ENCODE peak calls at places on chromosomes 4 and X, in eight cellular contexts. One of them, this sample, is unnamed.

GRCh38 chr4:38290914-38291313 is 330.7 kb downstream of the PTTG2 start:
- DNase-seq in A549: no peak
- DNase-seq in mucosa of descending colon: no peak
- DNase-seq in K562: no peak
- DNase-seq in IMR-90: no peak
- DNase-seq in GM23248: no peak
- DNase-seq in PC-3: no peak
- DNase-seq in effector memory CD4-positive, alpha-beta T cell: no peak
- DNase-seq in this sample: no peak

GRCh38 chrX:107542500-107542899 is 85.8 kb upstream of the PRPS1 start:
- DNase-seq in A549: peak; percentile 18
- DNase-seq in mucosa of descending colon: peak; percentile 7
- DNase-seq in K562: no peak
- DNase-seq in IMR-90: peak; percentile 34
- DNase-seq in GM23248: peak; percentile 30
- DNase-seq in PC-3: peak; percentile 48
- DNase-seq in effector memory CD4-positive, alpha-beta T cell: no peak
- DNase-seq in this sample: no peak

GRCh38 chr4:187993827-187994226 is 1.7 kb upstream of the ZFP42 start:
- DNase-seq in A549: peak; percentile 28
- DNase-seq in mucosa of descending colon: no peak
- DNase-seq in K562: no peak
- DNase-seq in IMR-90: peak; percentile 16
- DNase-seq in GM23248: no peak
- DNase-seq in PC-3: peak; percentile 49
- DNase-seq in effector memory CD4-positive, alpha-beta T cell: no peak
- DNase-seq in this sample: no peak

GRCh38 chr4:101948055-101948454 is 157.5 kb downstream of the BANK1 start:
- DNase-seq in A549: no peak
- DNase-seq in mucosa of descending colon: no peak
- DNase-seq in K562: no peak
- DNase-seq in IMR-90: no peak
- DNase-seq in GM23248: no peak
- DNase-seq in PC-3: no peak
- DNase-seq in effector memory CD4-positive, alpha-beta T cell: no peak
- DNase-seq in this sample: no peak

GRCh38 chr4:60683357-60683756 is 516.8 kb upstream of the ADGRL3 start:
- DNase-seq in A549: no peak
- DNase-seq in mucosa of descending colon: no peak
- DNase-seq in K562: no peak
- DNase-seq in IMR-90: peak; percentile 94
- DNase-seq in GM23248: peak; percentile 34
- DNase-seq in PC-3: peak; percentile 79
- DNase-seq in effector memory CD4-positive, alpha-beta T cell: no peak
- DNase-seq in this sample: no peak

GRCh38 chr4:147793973-147794690 is 62.2 kb downstream of the ARHGAP10 start:
- DNase-seq in A549: no peak
- DNase-seq in mucosa of descending colon: no peak
- DNase-seq in K562: no peak
- DNase-seq in IMR-90: no peak
- DNase-seq in GM23248: no peak
- DNase-seq in PC-3: peak; percentile 6
- DNase-seq in effector memory CD4-positive, alpha-beta T cell: no peak
- DNase-seq in this sample: no peak

GRCh38 chr4:53810643-53811042 is 219.4 kb upstream of the LNX1 start:
- DNase-seq in A549: no peak
- DNase-seq in mucosa of descending colon: no peak
- DNase-seq in K562: no peak
- DNase-seq in IMR-90: no peak
- DNase-seq in GM23248: no peak
- DNase-seq in PC-3: no peak
- DNase-seq in effector memory CD4-positive, alpha-beta T cell: no peak
- DNase-seq in this sample: no peak

GRCh38 chrX:118730500-118731247 is 3.3 kb downstream of the IL13RA1 start:
- DNase-seq in A549: no peak
- DNase-seq in mucosa of descending colon: no peak
- DNase-seq in K562: no peak
- DNase-seq in IMR-90: peak; percentile 85
- DNase-seq in GM23248: peak; percentile 83
- DNase-seq in PC-3: peak; percentile 65
- DNase-seq in effector memory CD4-positive, alpha-beta T cell: no peak
- DNase-seq in this sample: peak; percentile 18

GRCh38 chr4:178275671-178276360 is 833.6 kb upstream of the AGA start:
- DNase-seq in A549: peak; percentile 6
- DNase-seq in mucosa of descending colon: no peak
- DNase-seq in K562: no peak
- DNase-seq in IMR-90: no peak
- DNase-seq in GM23248: no peak
- DNase-seq in PC-3: no peak
- DNase-seq in effector memory CD4-positive, alpha-beta T cell: no peak
- DNase-seq in this sample: no peak

GRCh38 chr4:159598602-159599001 is 495.7 kb downstream of the RAPGEF2 start:
- DNase-seq in A549: no peak
- DNase-seq in mucosa of descending colon: no peak
- DNase-seq in K562: no peak
- DNase-seq in IMR-90: no peak
- DNase-seq in GM23248: no peak
- DNase-seq in PC-3: no peak
- DNase-seq in effector memory CD4-positive, alpha-beta T cell: no peak
- DNase-seq in this sample: no peak

GRCh38 chr4:54277691-54278090 is 48.6 kb downstream of the PDGFRA start:
- DNase-seq in A549: no peak
- DNase-seq in mucosa of descending colon: no peak
- DNase-seq in K562: no peak
- DNase-seq in IMR-90: peak; percentile 92
- DNase-seq in GM23248: peak; percentile 82
- DNase-seq in PC-3: peak; percentile 75
- DNase-seq in effector memory CD4-positive, alpha-beta T cell: no peak
- DNase-seq in this sample: no peak

GRCh38 chr4:6449746-6450369 is 22.6 kb downstream of the PPP2R2C start:
- DNase-seq in A549: no peak
- DNase-seq in mucosa of descending colon: no peak
- DNase-seq in K562: no peak
- DNase-seq in IMR-90: no peak
- DNase-seq in GM23248: no peak
- DNase-seq in PC-3: no peak
- DNase-seq in effector memory CD4-positive, alpha-beta T cell: no peak
- DNase-seq in this sample: no peak

GRCh38 chrX:129511689-129512088 is 11.6 kb downstream of the SMARCA1 start:
- DNase-seq in A549: no peak
- DNase-seq in mucosa of descending colon: no peak
- DNase-seq in K562: no peak
- DNase-seq in IMR-90: no peak
- DNase-seq in GM23248: no peak
- DNase-seq in PC-3: no peak
- DNase-seq in effector memory CD4-positive, alpha-beta T cell: no peak
- DNase-seq in this sample: no peak

GRCh38 chrX:16711219-16712115 is 1.0 kb downstream of the CTPS2 start:
- DNase-seq in A549: no peak
- DNase-seq in mucosa of descending colon: peak; percentile 14
- DNase-seq in K562: peak; percentile 15
- DNase-seq in IMR-90: no peak
- DNase-seq in GM23248: peak; percentile 5
- DNase-seq in PC-3: peak; percentile 18
- DNase-seq in effector memory CD4-positive, alpha-beta T cell: no peak
- DNase-seq in this sample: no peak

GRCh38 chrX:114268643-114269042 is 315.2 kb upstream of the HTR2C start:
- DNase-seq in A549: no peak
- DNase-seq in mucosa of descending colon: no peak
- DNase-seq in K562: no peak
- DNase-seq in IMR-90: no peak
- DNase-seq in GM23248: no peak
- DNase-seq in PC-3: no peak
- DNase-seq in effector memory CD4-positive, alpha-beta T cell: no peak
- DNase-seq in this sample: no peak

GRCh38 chrX:131827935-131828334 is 195.2 kb upstream of the STK26 start:
- DNase-seq in A549: peak; percentile 43
- DNase-seq in mucosa of descending colon: no peak
- DNase-seq in K562: peak; percentile 17
- DNase-seq in IMR-90: no peak
- DNase-seq in GM23248: peak; percentile 19
- DNase-seq in PC-3: peak; percentile 55
- DNase-seq in effector memory CD4-positive, alpha-beta T cell: no peak
- DNase-seq in this sample: no peak

GRCh38 chrX:43728966-43729365 is 72.9 kb downstream of the MAOA start:
- DNase-seq in A549: no peak
- DNase-seq in mucosa of descending colon: no peak
- DNase-seq in K562: no peak
- DNase-seq in IMR-90: no peak
- DNase-seq in GM23248: no peak
- DNase-seq in PC-3: no peak
- DNase-seq in effector memory CD4-positive, alpha-beta T cell: no peak
- DNase-seq in this sample: no peak
- H3K9me3 ChIP-seq in A549: no peaks in the 10 kb centered on the region
- H3K9me3 ChIP-seq in mucosa of descending colon: no peaks in the 10 kb centered on the region
- H3K9me3 ChIP-seq in K562: no peaks in the 10 kb centered on the region
- H3K9me3 ChIP-seq in IMR-90: no peaks in the 10 kb centered on the region
- H3K9me3 ChIP-seq in GM23248: no peaks in the 10 kb centered on the region
- H3K9me3 ChIP-seq in PC-3: no peaks in the 10 kb centered on the region
- H3K9me3 ChIP-seq in effector memory CD4-positive, alpha-beta T cell: no peaks in the 10 kb centered on the region
- H3K9me3 ChIP-seq in this sample: no peaks in the 10 kb centered on the region

DNA sequence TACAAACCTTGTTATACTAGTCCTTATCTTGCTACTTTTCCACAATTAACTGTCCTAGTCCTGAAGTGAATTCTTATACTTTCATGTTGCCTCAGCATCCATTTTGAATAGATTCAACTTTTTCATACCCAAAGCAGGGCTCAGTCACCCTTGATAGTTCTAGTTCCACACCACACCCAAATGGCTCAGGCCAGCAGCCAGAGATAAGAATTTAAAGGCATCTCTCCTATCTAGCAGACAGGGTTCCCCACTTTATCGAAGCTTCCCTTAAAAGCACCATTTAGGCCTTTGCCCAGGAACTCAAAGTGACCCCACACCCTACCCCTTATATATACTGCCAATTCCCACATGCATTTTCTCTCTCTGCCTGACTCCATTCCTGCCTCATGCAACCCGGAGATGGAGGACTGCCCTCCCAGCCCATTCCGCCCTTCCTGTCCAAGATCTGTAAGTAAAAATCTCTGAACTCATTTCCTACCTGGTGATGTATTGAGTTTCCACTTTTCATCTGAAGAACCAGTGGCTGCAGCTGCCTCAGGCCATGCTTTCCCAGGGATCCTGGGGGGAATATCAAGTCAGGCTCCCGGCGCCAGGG is 63.7 kb upstream of the TXK start:
- DNase-seq in A549: no peak
- DNase-seq in mucosa of descending colon: no peak
- DNase-seq in K562: peak; percentile 37
- DNase-seq in IMR-90: no peak
- DNase-seq in GM23248: no peak
- DNase-seq in PC-3: no peak
- DNase-seq in effector memory CD4-positive, alpha-beta T cell: no peak
- DNase-seq in this sample: no peak
- H3K4me1 ChIP-seq in A549: no peaks in the 10 kb centered on the region
- H3K4me1 ChIP-seq in mucosa of descending colon: peaks cover 5% of the 10 kb centered on the region
- H3K4me1 ChIP-seq in K562: peaks cover 64% of the 10 kb centered on the region
- H3K4me1 ChIP-seq in IMR-90: peaks cover 4% of the 10 kb centered on the region
- H3K4me1 ChIP-seq in GM23248: no peaks in the 10 kb centered on the region
- H3K4me1 ChIP-seq in PC-3: no peaks in the 10 kb centered on the region
- H3K4me1 ChIP-seq in effector memory CD4-positive, alpha-beta T cell: no peaks in the 10 kb centered on the region
- H3K4me1 ChIP-seq in this sample: no peaks in the 10 kb centered on the region

GRCh38 chr4:71862315-71862714 is 78.4 kb upstream of the GC start:
- DNase-seq in A549: no peak
- DNase-seq in mucosa of descending colon: no peak
- DNase-seq in K562: no peak
- DNase-seq in IMR-90: no peak
- DNase-seq in GM23248: no peak
- DNase-seq in PC-3: no peak
- DNase-seq in effector memory CD4-positive, alpha-beta T cell: no peak
- DNase-seq in this sample: no peak

GRCh38 chr4:71860643-71861042 is 76.8 kb upstream of the GC start:
- DNase-seq in A549: peak; percentile 12
- DNase-seq in mucosa of descending colon: no peak
- DNase-seq in K562: no peak
- DNase-seq in IMR-90: no peak
- DNase-seq in GM23248: no peak
- DNase-seq in PC-3: peak; percentile 48
- DNase-seq in effector memory CD4-positive, alpha-beta T cell: no peak
- DNase-seq in this sample: no peak

GRCh38 chr4:71864380-71864779 is 80.5 kb upstream of the GC start:
- DNase-seq in A549: no peak
- DNase-seq in mucosa of descending colon: no peak
- DNase-seq in K562: no peak
- DNase-seq in IMR-90: no peak
- DNase-seq in GM23248: no peak
- DNase-seq in PC-3: no peak
- DNase-seq in effector memory CD4-positive, alpha-beta T cell: no peak
- DNase-seq in this sample: no peak

GRCh38 chr4:71866212-71866885 is 82.5 kb upstream of the GC start:
- DNase-seq in A549: no peak
- DNase-seq in mucosa of descending colon: no peak
- DNase-seq in K562: no peak
- DNase-seq in IMR-90: no peak
- DNase-seq in GM23248: no peak
- DNase-seq in PC-3: no peak
- DNase-seq in effector memory CD4-positive, alpha-beta T cell: no peak
- DNase-seq in this sample: no peak

GRCh38 chr4:71863457-71863856 is 79.6 kb upstream of the GC start:
- DNase-seq in A549: no peak
- DNase-seq in mucosa of descending colon: no peak
- DNase-seq in K562: no peak
- DNase-seq in IMR-90: no peak
- DNase-seq in GM23248: no peak
- DNase-seq in PC-3: no peak
- DNase-seq in effector memory CD4-positive, alpha-beta T cell: no peak
- DNase-seq in this sample: no peak
- H3K9me3 ChIP-seq in A549: no peaks in the 10 kb centered on the region
- H3K9me3 ChIP-seq in mucosa of descending colon: peaks cover 37% of the 10 kb centered on the region
- H3K9me3 ChIP-seq in K562: peaks cover 21% of the 10 kb centered on the region
- H3K9me3 ChIP-seq in IMR-90: peaks cover 5% of the 10 kb centered on the region
- H3K9me3 ChIP-seq in GM23248: no peaks in the 10 kb centered on the region
- H3K9me3 ChIP-seq in PC-3: peaks cover 48% of the 10 kb centered on the region
- H3K9me3 ChIP-seq in effector memory CD4-positive, alpha-beta T cell: no peaks in the 10 kb centered on the region
- H3K9me3 ChIP-seq in this sample: peaks cover 8% of the 10 kb centered on the region

GRCh38 chr4:15779336-15779735 is 1.2 kb downstream of the CD38 start:
- DNase-seq in A549: peak; percentile 75
- DNase-seq in mucosa of descending colon: peak; percentile 57
- DNase-seq in K562: no peak
- DNase-seq in IMR-90: peak; percentile 53
- DNase-seq in GM23248: peak; percentile 74
- DNase-seq in PC-3: peak; percentile 52
- DNase-seq in effector memory CD4-positive, alpha-beta T cell: no peak
- DNase-seq in this sample: peak; percentile 29

GRCh38 chr4:15778742-15779231 is 659 bp downstream of the CD38 start:
- DNase-seq in A549: peak; percentile 41
- DNase-seq in mucosa of descending colon: peak; percentile 54
- DNase-seq in K562: no peak
- DNase-seq in IMR-90: no peak
- DNase-seq in GM23248: peak; percentile 32
- DNase-seq in PC-3: no peak
- DNase-seq in effector memory CD4-positive, alpha-beta T cell: no peak
- DNase-seq in this sample: peak; percentile 25

GRCh38 chr4:15778191-15778741 is at the start of gene CD38:
- DNase-seq in A549: peak; percentile 29
- DNase-seq in mucosa of descending colon: peak; percentile 54
- DNase-seq in K562: no peak
- DNase-seq in IMR-90: no peak
- DNase-seq in GM23248: peak; percentile 41
- DNase-seq in PC-3: no peak
- DNase-seq in effector memory CD4-positive, alpha-beta T cell: no peak
- DNase-seq in this sample: no peak

GRCh38 chr4:15781427-15782095 is 3.4 kb downstream of the CD38 start:
- DNase-seq in A549: no peak
- DNase-seq in mucosa of descending colon: no peak
- DNase-seq in K562: no peak
- DNase-seq in IMR-90: no peak
- DNase-seq in GM23248: no peak
- DNase-seq in PC-3: no peak
- DNase-seq in effector memory CD4-positive, alpha-beta T cell: no peak
- DNase-seq in this sample: no peak

GRCh38 chr4:15779789-15780188 is 1.7 kb downstream of the CD38 start:
- DNase-seq in A549: no peak
- DNase-seq in mucosa of descending colon: no peak
- DNase-seq in K562: no peak
- DNase-seq in IMR-90: no peak
- DNase-seq in GM23248: peak; percentile 21
- DNase-seq in PC-3: no peak
- DNase-seq in effector memory CD4-positive, alpha-beta T cell: no peak
- DNase-seq in this sample: no peak
- H3K4me1 ChIP-seq in A549: peaks cover 14% of the 10 kb centered on the region
- H3K4me1 ChIP-seq in mucosa of descending colon: peaks cover 10% of the 10 kb centered on the region
- H3K4me1 ChIP-seq in K562: no peaks in the 10 kb centered on the region
- H3K4me1 ChIP-seq in IMR-90: no peaks in the 10 kb centered on the region
- H3K4me1 ChIP-seq in GM23248: peaks cover 4% of the 10 kb centered on the region
- H3K4me1 ChIP-seq in PC-3: peaks cover 10% of the 10 kb centered on the region
- H3K4me1 ChIP-seq in effector memory CD4-positive, alpha-beta T cell: peaks cover 13% of the 10 kb centered on the region
- H3K4me1 ChIP-seq in this sample: peaks cover 16% of the 10 kb centered on the region

This sample was measured in body of pancreas.